ENCODE peak calls at places on chromosomes 6 and 20, in ten cellular contexts. One of them, this sample, is unnamed.

GRCh38 chr6:27667651-27668441 is 194.9 kb upstream of the ZNF184 start:
- DNase-seq in kidney: no peak
- DNase-seq in KG1: no peak
- DNase-seq in SW480: no peak
- DNase-seq in effector CD8-positive, alpha-beta T cell: no peak
- DNase-seq in NK-92 treated with Interleukin-12 subunit alpha and Interleukin-12 subunit beta, amount 100 ng/mL, for 24 hours: no peak
- DNase-seq in anterior cingulate cortex: no peak
- DNase-seq in psoas muscle: no peak
- DNase-seq in sciatic nerve: no peak
- DNase-seq in fibroblast of pulmonary artery: no peak
- DNase-seq in this sample: peak; percentile 44

GRCh38 chr6:127420558-127420957 is 38.6 kb downstream of the KIAA0408 start:
- DNase-seq in kidney: no peak
- DNase-seq in KG1: peak; percentile 43
- DNase-seq in SW480: peak; percentile 79
- DNase-seq in effector CD8-positive, alpha-beta T cell: peak; percentile 10
- DNase-seq in NK-92 treated with Interleukin-12 subunit alpha and Interleukin-12 subunit beta, amount 100 ng/mL, for 24 hours: peak; percentile 64
- DNase-seq in anterior cingulate cortex: no peak
- DNase-seq in psoas muscle: no peak
- DNase-seq in sciatic nerve: peak; percentile 65
- DNase-seq in fibroblast of pulmonary artery: peak; percentile 96
- DNase-seq in this sample: peak; percentile 94

GRCh38 chr20:32558526-32558925 is 26.6 kb downstream of the NOL4L start:
- DNase-seq in kidney: no peak
- DNase-seq in KG1: no peak
- DNase-seq in SW480: no peak
- DNase-seq in effector CD8-positive, alpha-beta T cell: no peak
- DNase-seq in NK-92 treated with Interleukin-12 subunit alpha and Interleukin-12 subunit beta, amount 100 ng/mL, for 24 hours: no peak
- DNase-seq in anterior cingulate cortex: no peak
- DNase-seq in psoas muscle: peak; percentile 19
- DNase-seq in sciatic nerve: no peak
- DNase-seq in fibroblast of pulmonary artery: no peak
- DNase-seq in this sample: no peak

GRCh38 chr6:43465978-43466377 is 10.6 kb upstream of the DLK2 start:
- DNase-seq in kidney: no peak
- DNase-seq in KG1: no peak
- DNase-seq in SW480: no peak
- DNase-seq in effector CD8-positive, alpha-beta T cell: no peak
- DNase-seq in NK-92 treated with Interleukin-12 subunit alpha and Interleukin-12 subunit beta, amount 100 ng/mL, for 24 hours: no peak
- DNase-seq in anterior cingulate cortex: no peak
- DNase-seq in psoas muscle: no peak
- DNase-seq in sciatic nerve: no peak
- DNase-seq in fibroblast of pulmonary artery: no peak
- DNase-seq in this sample: peak; percentile 20

GRCh38 chr6:113858067-113858604 is 991 bp downstream of the MARCKS start:
- DNase-seq in kidney: peak; percentile 74
- DNase-seq in KG1: no peak
- DNase-seq in SW480: peak; percentile 36
- DNase-seq in effector CD8-positive, alpha-beta T cell: no peak
- DNase-seq in NK-92 treated with Interleukin-12 subunit alpha and Interleukin-12 subunit beta, amount 100 ng/mL, for 24 hours: no peak
- DNase-seq in anterior cingulate cortex: peak; percentile 66
- DNase-seq in psoas muscle: peak; percentile 57
- DNase-seq in sciatic nerve: peak; percentile 78
- DNase-seq in fibroblast of pulmonary artery: peak; percentile 52
- DNase-seq in this sample: peak; percentile 52

GRCh38 chr6:89952696-89953095 is 58.4 kb downstream of the GJA10 start:
- DNase-seq in kidney: no peak
- DNase-seq in KG1: peak; percentile 67
- DNase-seq in SW480: no peak
- DNase-seq in effector CD8-positive, alpha-beta T cell: peak; percentile 17
- DNase-seq in NK-92 treated with Interleukin-12 subunit alpha and Interleukin-12 subunit beta, amount 100 ng/mL, for 24 hours: peak; percentile 62
- DNase-seq in anterior cingulate cortex: no peak
- DNase-seq in psoas muscle: no peak
- DNase-seq in sciatic nerve: no peak
- DNase-seq in fibroblast of pulmonary artery: peak; percentile 26
- DNase-seq in this sample: peak; percentile 83

GRCh38 chr6:163724196-163724595 is 309.7 kb downstream of the QKI start:
- DNase-seq in kidney: no peak
- DNase-seq in KG1: no peak
- DNase-seq in SW480: no peak
- DNase-seq in effector CD8-positive, alpha-beta T cell: no peak
- DNase-seq in NK-92 treated with Interleukin-12 subunit alpha and Interleukin-12 subunit beta, amount 100 ng/mL, for 24 hours: no peak
- DNase-seq in anterior cingulate cortex: no peak
- DNase-seq in psoas muscle: no peak
- DNase-seq in sciatic nerve: peak; percentile 51
- DNase-seq in fibroblast of pulmonary artery: no peak
- DNase-seq in this sample: no peak

GRCh38 chr6:1930356-1930755 is 315.0 kb downstream of the GMDS start:
- DNase-seq in kidney: no peak
- DNase-seq in KG1: no peak
- DNase-seq in SW480: no peak
- DNase-seq in effector CD8-positive, alpha-beta T cell: no peak
- DNase-seq in NK-92 treated with Interleukin-12 subunit alpha and Interleukin-12 subunit beta, amount 100 ng/mL, for 24 hours: no peak
- DNase-seq in anterior cingulate cortex: no peak
- DNase-seq in psoas muscle: no peak
- DNase-seq in sciatic nerve: no peak
- DNase-seq in fibroblast of pulmonary artery: peak; percentile 20
- DNase-seq in this sample: no peak

GRCh38 chr20:48783533-48784272 is 44.1 kb downstream of the PREX1 start:
- DNase-seq in kidney: no peak
- DNase-seq in KG1: no peak
- DNase-seq in SW480: no peak
- DNase-seq in effector CD8-positive, alpha-beta T cell: no peak
- DNase-seq in NK-92 treated with Interleukin-12 subunit alpha and Interleukin-12 subunit beta, amount 100 ng/mL, for 24 hours: no peak
- DNase-seq in anterior cingulate cortex: no peak
- DNase-seq in psoas muscle: no peak
- DNase-seq in sciatic nerve: no peak
- DNase-seq in fibroblast of pulmonary artery: no peak
- DNase-seq in this sample: no peak

GRCh38 chr6:85451586-85452306 is 1.9 kb downstream of the NT5E start:
- DNase-seq in kidney: no peak
- DNase-seq in KG1: no peak
- DNase-seq in SW480: no peak
- DNase-seq in effector CD8-positive, alpha-beta T cell: no peak
- DNase-seq in NK-92 treated with Interleukin-12 subunit alpha and Interleukin-12 subunit beta, amount 100 ng/mL, for 24 hours: no peak
- DNase-seq in anterior cingulate cortex: no peak
- DNase-seq in psoas muscle: no peak
- DNase-seq in sciatic nerve: no peak
- DNase-seq in fibroblast of pulmonary artery: no peak
- DNase-seq in this sample: no peak

GRCh38 chr20:584375-585301 is 25.5 kb downstream of the TCF15 start:
- DNase-seq in kidney: no peak
- DNase-seq in KG1: no peak
- DNase-seq in SW480: peak; percentile 70
- DNase-seq in effector CD8-positive, alpha-beta T cell: no peak
- DNase-seq in NK-92 treated with Interleukin-12 subunit alpha and Interleukin-12 subunit beta, amount 100 ng/mL, for 24 hours: no peak
- DNase-seq in anterior cingulate cortex: no peak
- DNase-seq in psoas muscle: no peak
- DNase-seq in sciatic nerve: no peak
- DNase-seq in fibroblast of pulmonary artery: no peak
- DNase-seq in this sample: peak; percentile 65

This sample was measured in epithelial cell of esophagus.